ENCODE peak calls at places on chromosomes 6 and 20, in four cellular contexts. X is activated CD4-positive, alpha-beta T cell treated with anti-CD3 and anti-CD28 coated beads, Interleukin-2, amount 50 U/mL, for 24 hours; Q is lower lobe of right lung; A is mesenteric fat pad. T is an unnamed sample.

GRCh38 chr6:45970326-45970725 is 45.3 kb downstream of the CLIC5 start:
- DNase-seq in X (no peak), Q (no peak), A (no peak), T (no peak)

GRCh38 chr6:30350519-30350918 is 5.6 kb downstream of the RPP21 start:
- DNase-seq in X (no peak), Q (no peak), A (no peak), T (no peak)

GRCh38 chr6:106997392-106998257 is 23.1 kb upstream of the CD24 start:
- DNase-seq in X (no peak), Q (peak), A (peak), T (no peak)

GRCh38 chr20:37243937-37244571 is 17.6 kb downstream of the GHRH start:
- DNase-seq in X (no peak), Q (no peak), A (no peak), T (no peak)

GRCh38 chr20:60024245-60024644 is 66.0 kb downstream of the CDH26 start:
- DNase-seq in X (no peak), Q (no peak), A (no peak), T (no peak)

GRCh38 chr20:40844285-40844684 is 155.2 kb upstream of the MAFB start:
- DNase-seq in X (no peak), Q (no peak), A (peak), T (no peak)

GRCh38 chr6:127389706-127390105 is 46.3 kb upstream of the ECHDC1 start:
- DNase-seq in X (no peak), Q (no peak), A (no peak), T (no peak)

GRCh38 chr20:19176483-19176882 is 36.0 kb upstream of the SLC24A3 start:
- DNase-seq in X (no peak), Q (no peak), A (no peak), T (no peak)

GRCh38 chr6:112912351-112913101 is 565.4 kb downstream of the RFPL4B start:
- DNase-seq in X (no peak), Q (no peak), A (no peak), T (no peak)

GRCh38 chr6:56484669-56485068 is 158.0 kb downstream of the DST start:
- DNase-seq in X (no peak), Q (no peak), A (no peak), T (no peak)

GRCh38 chr6:36364669-36365479 is 22.6 kb downstream of the ETV7 start:
- DNase-seq in X (no peak), Q (no peak), A (no peak), T (no peak)

GRCh38 chr6:45965787-45966186 is 49.9 kb downstream of the CLIC5 start:
- DNase-seq in X (no peak), Q (no peak), A (no peak), T (no peak)

GRCh38 chr20:56788041-56788670 is 159.1 kb downstream of the TFAP2C start:
- DNase-seq in X (no peak), Q (no peak), A (no peak), T (peak)

GRCh38 chr20:2652724-2653510 is 485 bp downstream of the NOP56 start:
- DNase-seq in X (no peak), Q (peak), A (no peak), T (no peak)

GRCh38 chr6:154347981-154348380 is 8.6 kb downstream of the IPCEF1 start:
- DNase-seq in X (no peak), Q (no peak), A (no peak), T (no peak)

GRCh38 chr6:33638581-33638980 is 17.5 kb downstream of the ITPR3 start:
- DNase-seq in X (no peak), Q (peak), A (no peak), T (no peak)

GRCh38 chr6:6772751-6773150 is 184.2 kb downstream of the LY86 start:
- DNase-seq in X (no peak), Q (no peak), A (no peak), T (no peak)

GRCh38 chr6:90428514-90428913 is 131.9 kb upstream of the BACH2 start:
- DNase-seq in X (no peak), Q (no peak), A (no peak), T (no peak)

GRCh38 chr20:11676618-11677289 is 240.9 kb upstream of the BTBD3 start:
- DNase-seq in X (no peak), Q (no peak), A (no peak), T (no peak)

GRCh38 chr6:168277274-168277669 is 42.3 kb downstream of the DACT2 start:
- DNase-seq in X (no peak), Q (no peak), A (no peak), T (no peak)